ENCODE peak calls at places on chromosomes 13 and 19, in eight cellular contexts. M is RPMI7951; C is hepatic stellate cell; U is T1000; N is IMR-90; H is heart right ventricle; T is stimulated activated CD4-positive, alpha-beta T cell treated with anti-CD3 and anti-CD28 coated beads, Interleukin-4, amount 100 ng/mL, for 4 hours; D is activated T-helper 1 cell treated with anti-CD3 and anti-CD28 coated beads, Interleukin-2, amount 50 U/mL, for 16 hours. Q is an unnamed sample.

GRCh38 chr19:11115895-11116446 is 26.7 kb downstream of the LDLR start:
- DNase-seq in M (no peak), C (no peak), U (no peak), N (no peak), H (no peak), T (no peak), D (no peak), Q (no peak)

GRCh38 chr19:4120933-4121612 is 2.8 kb downstream of the MAP2K2 start:
- DNase-seq in M (no peak), C (no peak), U (no peak), N (no peak), H (no peak), T (no peak), D (no peak), Q (no peak)

GRCh38 chr19:39303373-39304184 is 7.4 kb downstream of the IFNL1 start:
- DNase-seq in M (no peak), C (no peak), U (no peak), N (no peak), H (no peak), T (no peak), D (no peak), Q (no peak)

GRCh38 chr13:111944171-111944583 is 122.8 kb upstream of the SOX1 start:
- DNase-seq in M (no peak), C (no peak), U (no peak), N (no peak), H (no peak), T (no peak), D (no peak), Q (no peak)

GRCh38 chr13:30151398-30151797 is 156.0 kb downstream of the KATNAL1 start:
- DNase-seq in M (no peak), C (no peak), U (no peak), N (no peak), H (no peak), T (no peak), D (no peak), Q (no peak)

GRCh38 chr13:99965329-99966000 is 6.1 kb downstream of the ZIC5 start:
- DNase-seq in M (no peak), C (no peak), U (no peak), N (no peak), H (no peak), T (no peak), D (no peak), Q (no peak)

GRCh38 chr13:44132710-44133109 is 240.9 kb upstream of the SERP2 start:
- DNase-seq in M (peak), C (no peak), U (no peak), N (peak), H (peak), T (no peak), D (no peak), Q (no peak)

GRCh38 chr19:18408053-18408476 is 10.6 kb upstream of the LRRC25 start:
- DNase-seq in M (no peak), C (no peak), U (no peak), N (no peak), H (peak), T (no peak), D (no peak), Q (peak)

GRCh38 chr13:107767119-107767518 is 448.2 kb downstream of the LIG4 start:
- DNase-seq in M (no peak), C (no peak), U (no peak), N (no peak), H (no peak), T (no peak), D (no peak), Q (no peak)

GRCh38 chr13:43786766-43787517 is at the start of gene ENOX1:
- DNase-seq in M (peak), C (peak), U (peak), N (peak), H (peak), T (peak), D (no peak), Q (peak)

GRCh38 chr13:93182406-93182805 is 44.2 kb upstream of the GPC6 start:
- DNase-seq in M (no peak), C (no peak), U (no peak), N (no peak), H (no peak), T (no peak), D (no peak), Q (no peak)

GRCh38 chr13:27821566-27821965 is 29.3 kb downstream of the GSX1 start:
- DNase-seq in M (no peak), C (no peak), U (no peak), N (no peak), H (no peak), T (no peak), D (no peak), Q (no peak)

GRCh38 chr13:51235756-51236564 is 13.8 kb downstream of the FAM124A start:
- DNase-seq in M (no peak), C (no peak), U (no peak), N (no peak), H (no peak), T (no peak), D (no peak), Q (no peak)

GRCh38 chr13:114284680-114285079 is 3.3 kb downstream of the UPF3A start:
- DNase-seq in M (no peak), C (no peak), U (no peak), N (no peak), H (no peak), T (no peak), D (no peak), Q (no peak)

GRCh38 chr19:13622727-13623126 is 116.4 kb upstream of the CACNA1A start:
- DNase-seq in M (no peak), C (no peak), U (no peak), N (no peak), H (no peak), T (no peak), D (no peak), Q (no peak)

GRCh38 chr19:51637362-51637978 is 7.3 kb upstream of the SIGLEC5 start:
- DNase-seq in M (peak), C (no peak), U (no peak), N (no peak), H (no peak), T (no peak), D (no peak), Q (no peak)

GRCh38 chr13:21458816-21459701 is at the start of gene ZDHHC20:
- DNase-seq in M (peak), C (peak), U (peak), N (peak), H (peak), T (peak), D (peak), Q (peak)

GRCh38 chr19:28228854-28229253 is 984.1 kb downstream of the UQCRFS1 start:
- DNase-seq in M (no peak), C (no peak), U (no peak), N (no peak), H (no peak), T (no peak), D (no peak), Q (no peak)

GRCh38 chr13:63517376-63517775 is 2101.7 kb upstream of the PCDH20 start:
- DNase-seq in M (peak), C (no peak), U (no peak), N (peak), H (no peak), T (no peak), D (no peak), Q (no peak)

GRCh38 chr13:45258339-45258685 is 57.5 kb upstream of the KCTD4 start:
- DNase-seq in M (peak), C (no peak), U (no peak), N (no peak), H (no peak), T (no peak), D (no peak), Q (no peak)

GRCh38 chr19:18002347-18002850 is 5.6 kb upstream of the ARRDC2 start:
- DNase-seq in M (no peak), C (no peak), U (no peak), N (no peak), H (peak), T (no peak), D (no peak), Q (no peak)

GRCh38 chr19:48900477-48901452 is 653 bp downstream of the NUCB1 start:
- DNase-seq in M (peak), C (peak), U (no peak), N (peak), H (no peak), T (no peak), D (no peak), Q (no peak)

GRCh38 chr13:59099182-59099950 is 1064.4 kb downstream of the DIAPH3 start:
- DNase-seq in M (no peak), C (no peak), U (no peak), N (peak), H (no peak), T (no peak), D (no peak), Q (no peak)

GRCh38 chr13:40583738-40584137 is 82.7 kb downstream of the FOXO1 start:
- DNase-seq in M (no peak), C (no peak), U (no peak), N (no peak), H (no peak), T (no peak), D (no peak), Q (no peak)

GRCh38 chr19:6527893-6528543 is 2.8 kb upstream of the TNFSF9 start:
- DNase-seq in M (no peak), C (no peak), U (no peak), N (no peak), H (no peak), T (no peak), D (no peak), Q (peak)

GRCh38 chr13:113238542-113238941 is 29.1 kb downstream of the CUL4A start:
- DNase-seq in M (no peak), C (no peak), U (no peak), N (no peak), H (no peak), T (no peak), D (no peak), Q (no peak)

GRCh38 chr13:28583661-28584091 is 75.3 kb upstream of the POMP start:
- DNase-seq in M (no peak), C (peak), U (no peak), N (peak), H (no peak), T (no peak), D (no peak), Q (no peak)

GRCh38 chr19:14772467-14772866 is 5.9 kb downstream of the ADGRE2 start:
- DNase-seq in M (no peak), C (no peak), U (no peak), N (no peak), H (no peak), T (no peak), D (no peak), Q (no peak)

GRCh38 chr19:12939908-12940533 is 1.6 kb downstream of the CALR start:
- DNase-seq in M (no peak), C (no peak), U (no peak), N (no peak), H (no peak), T (no peak), D (no peak), Q (no peak)

Q was measured in activated B cell treated with CpG ODN at 0.5 μM for 24 hours.